ENCODE peak calls at places on chromosomes 11 and 22, in six cellular contexts. Q, I, A, C, N and U are unnamed samples.

GRCh38 chr11:58788355-58789023 is 56.0 kb downstream of the GLYATL2 start:
- DNase-seq in A (no peak), I (no peak), N (no peak), Q (peak), C (peak), U (no peak)

GRCh38 chr22:26708256-26709009 is 51.0 kb downstream of the MIAT start:
- DNase-seq in N (no peak), C (no peak), Q (no peak), I (no peak), A (no peak), U (no peak)

GRCh38 chr11:5689551-5689983 is at the start of gene TRIM22:
- DNase-seq in A (no peak), N (no peak), I (peak), Q (peak), C (peak), U (no peak)

GRCh38 chr11:64312947-64313346 is 4.4 kb downstream of the TRMT112 start:
- DNase-seq in C (no peak), I (no peak), A (no peak), N (no peak), Q (no peak), U (no peak)

GRCh38 chr11:88421530-88421929 is 84.0 kb upstream of the CTSC start:
- DNase-seq in C (no peak), I (no peak), A (no peak), N (no peak), Q (no peak), U (no peak)

GRCh38 chr11:6968816-6969215 is 42.6 kb downstream of the ZNF215 start:
- DNase-seq in I (no peak), N (no peak), A (no peak), C (no peak), Q (no peak), U (no peak)

GRCh38 chr11:114242032-114242431 is 54.2 kb upstream of the NNMT start:
- DNase-seq in C (no peak), I (no peak), A (no peak), Q (no peak), N (no peak), U (no peak)

GRCh38 chr22:20792966-20793332 is 19.0 kb downstream of the SERPIND1 start:
- DNase-seq in A (no peak), I (no peak), C (no peak), Q (no peak), N (no peak), U (no peak)

GRCh38 chr11:76158394-76159302 is 47.7 kb downstream of the WNT11 start:
- DNase-seq in N (no peak), C (no peak), I (no peak), A (no peak), Q (no peak), U (no peak)

GRCh38 chr11:62830904-62831519 is 839 bp downstream of the STX5 start:
- DNase-seq in Q (no peak), C (no peak), I (no peak), N (no peak), A (no peak), U (no peak)

GRCh38 chr11:110295487-110296225 is 758 bp downstream of the RDX start:
- DNase-seq in I (peak), C (peak), Q (no peak), N (no peak), A (peak), U (peak)

GRCh38 chr11:102760355-102761035 is 19.9 kb downstream of the MMP10 start:
- DNase-seq in I (no peak), C (peak), A (no peak), Q (peak), N (no peak), U (no peak)

GRCh38 chr11:75642402-75643113 is 26.3 kb downstream of the MAP6 start:
- DNase-seq in N (no peak), I (no peak), C (no peak), A (no peak), Q (no peak), U (no peak)

GRCh38 chr11:27471067-27471587 is 1.5 kb downstream of the LGR4 start:
- DNase-seq in Q (no peak), I (no peak), C (peak), A (no peak), N (no peak), U (no peak)

GRCh38 chr11:125086633-125087296 is 23.7 kb downstream of the SLC37A2 start:
- DNase-seq in Q (no peak), C (no peak), I (no peak), A (no peak), N (no peak), U (no peak)

GRCh38 chr22:46652081-46652929 is 32.1 kb downstream of the GRAMD4 start:
- DNase-seq in Q (no peak), I (no peak), A (no peak), C (no peak), N (no peak), U (no peak)

GRCh38 chr22:50306753-50307749 is at the start of gene PLXNB2:
- DNase-seq in I (peak), A (peak), N (no peak), C (peak), Q (no peak), U (no peak)

GRCh38 chr11:133835258-133836075 is 9.8 kb downstream of the SPATA19 start:
- DNase-seq in I (no peak), A (no peak), N (no peak), C (peak), Q (peak), U (peak)

GRCh38 chr11:60310407-60310998 is 16.6 kb upstream of the MS4A6E start:
- DNase-seq in I (no peak), N (no peak), A (peak), C (no peak), Q (no peak), U (no peak)

GRCh38 chr11:119652907-119653659 is 75.9 kb downstream of the NECTIN1 start:
- DNase-seq in A (no peak), I (no peak), C (no peak), N (no peak), Q (no peak), U (no peak)

GRCh38 chr11:34840736-34841386 is 75.3 kb downstream of the APIP start:
- DNase-seq in N (no peak), C (peak), I (no peak), Q (peak), A (no peak), U (no peak)

GRCh38 chr11:64441127-64441526 is 82.2 kb downstream of the RPS6KA4 start:
- DNase-seq in A (no peak), N (no peak), Q (no peak), I (no peak), C (no peak), U (no peak)

GRCh38 chr11:81497202-81497804 is 1236.4 kb downstream of the FAM181B start:
- DNase-seq in Q (peak), I (no peak), N (no peak), C (peak), A (no peak), U (no peak)